ENCODE peak calls at places on chromosomes 3 and 15, in five cellular contexts. Q is brain microvascular endothelial cell, I is kidney epithelial cell, V is lower leg skin, A is IMR-90. R is an unnamed sample.

GRCh38 chr3:43379343-43379742 is 93.0 kb downstream of the SNRK start:
- DNase-seq in A (peak), V (peak), Q (peak), I (no peak), R (no peak)

GRCh38 chr15:41992151-41992802 is 19.9 kb upstream of the EHD4 start:
- DNase-seq in A (no peak), V (no peak), Q (no peak), I (no peak), R (no peak)

GRCh38 chr3:188792788-188793187 is 379.0 kb upstream of the TPRG1 start:
- DNase-seq in Q (peak), A (peak), V (no peak), I (no peak), R (no peak)

GRCh38 chr3:124383846-124384483 is 346.3 kb upstream of the UMPS start:
- DNase-seq in A (no peak), V (no peak), Q (no peak), I (no peak), R (no peak)

GRCh38 chr15:66186049-66186825 is 67.3 kb downstream of the MEGF11 start:
- DNase-seq in I (no peak), V (peak), Q (no peak), A (no peak), R (no peak)

GRCh38 chr3:189961525-189962161 is 159.1 kb downstream of the P3H2 start:
- DNase-seq in V (peak), Q (peak), I (no peak), A (peak), R (no peak)

GRCh38 chr3:37571269-37571668 is 290.4 kb upstream of the CTDSPL start:
- DNase-seq in A (no peak), Q (no peak), V (no peak), I (no peak), R (no peak)

GRCh38 chr3:46380471-46381215 is 9.9 kb downstream of the CCR5 start:
- DNase-seq in A (no peak), V (no peak), I (no peak), Q (no peak), R (no peak)

GRCh38 chr3:142916611-142917010 is 27.7 kb upstream of the PCOLCE2 start:
- DNase-seq in V (no peak), Q (no peak), I (no peak), A (no peak), R (no peak)

GRCh38 chr3:116852801-116853200 is 143.2 kb downstream of the TUSC7 start:
- DNase-seq in A (no peak), Q (no peak), V (no peak), I (no peak), R (no peak)

GRCh38 chr15:70892002-70892911 is at the start of the genes LRRC49 and THAP10:
- DNase-seq in Q (peak), V (peak), I (peak), A (peak), R (peak)

GRCh38 chr3:42547401-42547945 is 34.3 kb downstream of the SEC22C start:
- DNase-seq in A (peak), Q (peak), V (peak), I (no peak), R (no peak)

GRCh38 chr15:85408270-85408746 is 27.9 kb downstream of the AKAP13 start:
- DNase-seq in Q (no peak), I (no peak), A (no peak), V (no peak), R (no peak)

GRCh38 chr15:40942337-40942854 is 10.9 kb upstream of the CHAC1 start:
- DNase-seq in V (no peak), Q (no peak), I (no peak), A (no peak), R (no peak)

GRCh38 chr3:172685331-172686214 is 25.3 kb downstream of the NCEH1 start:
- DNase-seq in Q (peak), A (peak), V (no peak), I (no peak), R (no peak)

GRCh38 chr3:101643861-101644613 is 32.9 kb downstream of the ZBTB11 start:
- DNase-seq in I (peak), V (no peak), Q (peak), A (peak), R (no peak)

GRCh38 chr3:46918634-46919033 is 41.1 kb downstream of the PTH1R start:
- DNase-seq in V (no peak), A (no peak), Q (no peak), I (no peak), R (no peak)

GRCh38 chr3:58565621-58566397 is 11.4 kb downstream of the FAM107A start:
- DNase-seq in A (no peak), V (peak), I (no peak), Q (no peak), R (no peak)

GRCh38 chr3:150135321-150135721 is 164.6 kb upstream of the PFN2 start:
- DNase-seq in V (no peak), Q (no peak), I (no peak), A (peak), R (peak)

GRCh38 chr3:149343951-149344350 is 10.5 kb upstream of the TM4SF18 start:
- DNase-seq in V (no peak), A (no peak), I (no peak), Q (no peak), R (no peak)

GRCh38 chr3:169668081-169668956 is 4.8 kb upstream of the MECOM start:
- DNase-seq in V (no peak), Q (no peak), I (no peak), A (peak), R (no peak)

GRCh38 chr3:115720988-115721387 is 97.7 kb downstream of the GAP43 start:
- DNase-seq in A (no peak), V (no peak), Q (no peak), I (no peak), R (no peak)

GRCh38 chr3:119582178-119582577 is 2.9 kb downstream of the ADPRH start:
- DNase-seq in V (no peak), I (peak), Q (no peak), A (peak), R (no peak)

GRCh38 chr3:17014734-17015133 is 130.0 kb downstream of the PLCL2 start:
- DNase-seq in Q (no peak), A (no peak), V (no peak), I (no peak), R (no peak)

GRCh38 chr3:174440350-174440716 is 418.8 kb upstream of the NAALADL2 start:
- DNase-seq in V (no peak), I (no peak), A (peak), Q (no peak), R (peak)

GRCh38 chr15:43268111-43269105 is 1.7 kb upstream of the TGM5 start:
- DNase-seq in Q (no peak), V (peak), A (no peak), I (no peak), R (no peak)

GRCh38 chr3:78754066-78754743 is 1013.6 kb downstream of the ROBO1 start:
- DNase-seq in Q (peak), V (no peak), I (no peak), A (peak), R (no peak)

GRCh38 chr3:194691481-194692281 is 6.0 kb downstream of the FAM43A start:
- DNase-seq in I (no peak), A (no peak), Q (peak), V (no peak), R (peak)

GRCh38 chr3:155367510-155367909 is 74.0 kb upstream of the STRIT1 start:
- DNase-seq in V (no peak), I (no peak), A (no peak), Q (no peak), R (no peak)

GRCh38 chr3:56157693-56158092 is 310.6 kb downstream of the ERC2 start:
- DNase-seq in A (no peak), Q (no peak), I (no peak), V (no peak), R (no peak)

GRCh38 chr3:130243808-130244207 is 101.7 kb upstream of the COL6A5 start:
- DNase-seq in I (no peak), A (no peak), V (no peak), Q (no peak), R (no peak)

GRCh38 chr3:130242850-130243569 is 102.5 kb upstream of the COL6A5 start:
- DNase-seq in A (peak), I (no peak), V (no peak), Q (peak), R (no peak)
- TF ChIP-seq CTCF in A (peak), I (no peak), V (no peak), Q (no peak), R (peak)

GRCh38 chr3:61686228-61686648 is 124.9 kb downstream of the PTPRG start:
- DNase-seq in V (no peak), Q (no peak), A (no peak), I (no peak), R (no peak)

GRCh38 chr3:61687663-61688306 is 126.4 kb downstream of the PTPRG start:
- DNase-seq in V (no peak), A (no peak), Q (no peak), I (no peak), R (no peak)

GRCh38 chr3:61690016-61690415 is 128.6 kb downstream of the PTPRG start:
- DNase-seq in I (no peak), A (no peak), Q (no peak), V (no peak), R (no peak)

GRCh38 chr3:61687206-61687605 is 125.8 kb downstream of the PTPRG start:
- DNase-seq in V (no peak), A (no peak), Q (no peak), I (no peak), R (no peak)

DNA sequence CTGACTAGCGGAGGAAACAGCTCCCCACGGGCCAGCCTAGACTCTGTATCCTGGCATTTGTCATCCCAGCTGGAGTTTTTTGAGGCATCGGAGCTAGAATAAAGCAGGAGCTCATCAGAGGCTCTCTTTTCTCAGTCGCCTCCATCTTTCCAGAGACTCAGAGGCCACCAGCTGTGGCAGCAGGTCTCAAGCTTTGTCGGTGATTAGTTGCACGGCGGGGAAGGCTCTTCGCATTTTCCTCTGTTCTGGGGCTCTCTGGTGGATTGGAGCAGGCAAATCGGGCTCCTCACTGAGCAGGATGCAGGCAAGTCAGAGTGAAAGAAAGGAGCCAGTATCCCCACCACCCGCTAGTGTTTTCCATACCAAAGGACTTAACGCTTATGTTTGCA is 126.9 kb downstream of the PTPRG start:
- DNase-seq in A (no peak), Q (no peak), I (no peak), V (no peak), R (no peak)
- H3K4me3 ChIP-seq in A (no peak), Q (no peak), I (no peak), V (no peak), R (no peak)

DNA sequence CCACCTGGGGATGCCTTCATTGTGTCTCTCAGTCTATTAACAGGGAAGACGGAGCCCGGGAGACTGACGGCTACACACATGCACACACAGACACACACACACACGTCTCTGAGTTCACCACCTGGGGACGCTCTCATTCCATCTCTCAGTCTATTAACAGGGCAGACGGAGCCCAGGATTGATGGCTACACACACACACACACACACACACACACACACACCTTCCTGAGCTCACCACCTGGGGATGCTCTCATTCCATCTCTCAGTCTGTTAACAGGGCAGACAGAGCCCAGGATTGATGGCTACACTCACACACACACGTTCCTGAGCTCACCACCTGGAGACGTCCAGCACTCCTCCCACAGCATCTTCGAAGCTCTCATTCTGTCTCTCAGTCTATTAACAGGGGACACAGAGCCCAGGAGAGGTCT is 143.9 kb downstream of the OR4M2 start:
- DNase-seq in Q (no peak), V (no peak), A (no peak), I (no peak), R (no peak)
- TF ChIP-seq CTCF in Q (no peak), V (no peak), A (no peak), I (no peak), R (peak)

DNA sequence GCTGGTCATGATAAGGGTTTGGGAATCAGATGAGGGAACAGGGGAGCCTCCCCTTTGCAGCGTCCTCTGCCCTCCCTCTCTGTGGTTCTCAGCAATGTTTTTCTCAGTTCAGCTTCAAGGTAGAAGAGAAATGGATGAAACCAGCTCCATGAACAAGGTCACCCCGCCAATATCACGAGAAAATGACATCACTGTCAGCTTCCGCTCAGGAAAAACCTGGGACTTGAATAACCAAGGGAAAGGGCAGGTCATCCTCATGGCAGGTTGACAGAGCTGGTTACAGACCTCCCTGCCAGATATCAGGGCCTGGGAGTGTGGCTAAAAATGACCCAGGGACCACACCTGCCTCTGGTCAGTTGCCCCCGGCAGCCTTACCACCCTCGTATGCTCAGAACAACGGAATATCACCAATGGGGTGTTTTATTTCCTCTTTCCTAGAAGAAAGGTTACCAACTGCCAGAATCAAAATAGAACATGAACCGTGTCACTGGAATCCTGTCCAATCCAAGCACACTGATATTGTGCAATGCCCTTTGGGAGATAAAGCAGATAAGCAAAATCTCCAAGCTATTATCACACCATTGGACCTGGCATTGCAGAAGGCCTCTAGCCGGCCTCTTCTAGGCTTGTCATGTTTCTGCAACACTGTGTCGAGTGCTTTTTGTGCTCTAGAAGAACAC is 26.1 kb downstream of the LSM3 start:
- DNase-seq in V (peak), Q (peak), I (no peak), A (peak), R (no peak)
- H3K4me3 ChIP-seq in V (no peak), Q (no peak), I (no peak), A (no peak), R (no peak)